ENCODE peak calls at places on chromosomes 7 and 10, in seven cellular contexts. W, L, G, O, Q, F and Y are unnamed samples.
A peak's percentile ranks its signal among the peaks of the same experiment; 100 is the strongest.

GRCh38 chr7:129784437-129784782 is 168.3 kb downstream of the UBE2H start:
- DNase-seq in G (no peak), F (no peak), W (no peak), O (no peak), Q (no peak), L (no peak), Y (no peak)

GRCh38 chr7:28192786-28193581 is 12.4 kb upstream of the JAZF1 start:
- DNase-seq in W (no peak), O (no peak), L (no peak), Q (no peak), F (no peak), G (peak; percentile 79), Y (no peak)

GRCh38 chr10:74293686-74294365 is 142.8 kb downstream of the ADK start:
- DNase-seq in L (no peak), F (no peak), Q (peak; percentile 10), G (peak; percentile 87), O (no peak), W (no peak), Y (no peak)

GRCh38 chr10:71392791-71393781 is 3.6 kb upstream of the CDH23 start:
- DNase-seq in G (no peak), L (peak; percentile 51), W (no peak), F (no peak), O (no peak), Q (no peak), Y (peak; percentile 25)

GRCh38 chr7:39595102-39595620 is 28.2 kb upstream of the RALA start:
- DNase-seq in O (no peak), W (no peak), G (peak; percentile 37), L (no peak), Q (no peak), F (no peak), Y (no peak)

GRCh38 chr10:60282771-60283353 is 106.8 kb downstream of the ANK3 start:
- DNase-seq in Q (peak; percentile 66), G (peak; percentile 91), W (peak; percentile 28), L (no peak), F (no peak), O (no peak), Y (no peak)

GRCh38 chr7:98251251-98251843 is 685 bp downstream of the TECPR1 start:
- DNase-seq in O (no peak), Q (no peak), W (no peak), F (peak; percentile 46), L (peak; percentile 81), G (peak; percentile 29), Y (no peak)

GRCh38 chr7:84422790-84423189 is 228.2 kb upstream of the SEMA3A start:
- DNase-seq in Q (no peak), W (no peak), L (no peak), F (no peak), G (peak; percentile 14), O (no peak), Y (no peak)

GRCh38 chr10:117322258-117322657 is 53.0 kb downstream of the PDZD8 start:
- DNase-seq in L (no peak), G (peak; percentile 32), Q (no peak), O (no peak), W (no peak), F (no peak), Y (no peak)

GRCh38 chr7:116679495-116679894 is 7.5 kb downstream of the MET start:
- DNase-seq in W (no peak), L (no peak), Q (no peak), G (peak; percentile 35), O (no peak), F (no peak), Y (no peak)

GRCh38 chr7:12764355-12765000 is 77.0 kb downstream of the ARL4A start:
- DNase-seq in F (no peak), L (no peak), Q (no peak), G (peak; percentile 59), O (no peak), W (no peak), Y (no peak)

GRCh38 chr10:27368706-27369105 is 128.1 kb upstream of the ACBD5 start:
- DNase-seq in F (no peak), O (no peak), L (no peak), Q (no peak), W (no peak), G (no peak), Y (no peak)

GRCh38 chr7:5677538-5678294 is 103.7 kb downstream of the RNF216 start:
- DNase-seq in F (peak; percentile 17), L (no peak), Q (no peak), G (peak; percentile 68), W (peak; percentile 55), O (no peak), Y (no peak)

GRCh38 chr7:36630112-36630650 is 94.1 kb downstream of the AOAH start:
- DNase-seq in G (peak; percentile 17), W (no peak), O (no peak), L (no peak), F (no peak), Q (no peak), Y (no peak)

GRCh38 chr7:31788445-31788844 is 101.4 kb downstream of the PPP1R17 start:
- DNase-seq in F (no peak), Q (no peak), W (no peak), O (no peak), L (no peak), G (peak; percentile 76), Y (no peak)

GRCh38 chr7:17781491-17782215 is 158.6 kb downstream of the SNX13 start:
- DNase-seq in O (no peak), Q (no peak), G (peak; percentile 98), F (no peak), W (no peak), L (no peak), Y (no peak)

GRCh38 chr7:23106491-23106800 is 861 bp downstream of the KLHL7 start:
- DNase-seq in G (peak; percentile 48), L (no peak), W (no peak), F (no peak), Q (no peak), O (no peak), Y (no peak)

GRCh38 chr7:116591202-116592040 is 66.6 kb downstream of the CAV1 start:
- DNase-seq in Q (peak; percentile 45), W (no peak), L (no peak), G (no peak), O (no peak), F (no peak), Y (no peak)

GRCh38 chr7:105055084-105055483 is 41.1 kb downstream of the KMT2E start:
- DNase-seq in G (no peak), L (no peak), W (no peak), F (no peak), O (no peak), Q (no peak), Y (no peak)
- H3K4me1 ChIP-seq in G (no peaks in the 10 kb centered on the region), L (peaks cover 28% of the 10 kb centered on the region), W (peaks cover 6% of the 10 kb centered on the region), F (peaks cover 41% of the 10 kb centered on the region), O (peaks cover 40% of the 10 kb centered on the region), Q (no peaks in the 10 kb centered on the region), Y (no peaks in the 10 kb centered on the region)

GRCh38 chr10:15314482-15315070 is 56.5 kb downstream of the FAM171A1 start:
- DNase-seq in O (no peak), L (no peak), Q (no peak), F (no peak), G (no peak), W (no peak), Y (no peak)
- H3K4me1 ChIP-seq in O (peaks cover 39% of the 10 kb centered on the region), L (peaks cover 19% of the 10 kb centered on the region), Q (no peaks in the 10 kb centered on the region), F (no peaks in the 10 kb centered on the region), G (no peaks in the 10 kb centered on the region), W (no peaks in the 10 kb centered on the region), Y (no peaks in the 10 kb centered on the region)

DNA sequence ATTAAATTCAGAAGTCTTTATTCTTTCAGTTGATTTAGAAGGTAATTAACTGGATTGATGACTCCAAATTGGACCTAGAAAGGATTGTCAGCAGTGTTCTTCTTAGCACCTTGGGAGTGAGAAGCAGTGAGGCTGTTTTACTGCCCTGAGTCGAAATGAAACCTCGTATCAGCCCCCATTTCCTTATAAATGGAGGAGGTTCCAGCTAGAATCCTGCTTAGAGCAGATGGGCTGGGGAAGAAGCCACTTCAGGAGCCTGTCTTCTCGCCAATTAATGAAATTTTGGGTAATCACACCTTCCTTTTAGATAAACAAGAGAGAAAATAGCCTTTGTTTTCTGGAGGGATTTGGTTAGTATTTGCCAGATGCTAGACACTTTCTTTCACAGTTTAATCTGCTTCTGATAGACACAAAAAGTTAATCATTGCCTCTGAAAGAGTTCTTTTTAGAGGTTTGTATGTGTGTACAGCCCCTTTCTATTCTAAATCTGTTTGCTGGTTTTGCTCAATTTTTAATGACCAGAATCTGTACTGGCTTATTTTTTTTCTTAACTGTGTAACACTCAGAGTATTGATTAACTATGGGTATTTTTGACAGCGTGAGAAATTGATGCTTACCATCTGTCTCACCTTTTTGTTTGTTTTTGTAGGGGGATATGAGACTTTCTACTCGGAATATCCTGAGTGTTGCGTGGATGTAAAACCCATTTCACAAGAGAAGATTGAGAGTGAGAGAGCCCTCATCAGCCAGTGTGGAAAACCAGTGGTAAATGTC is 4.6 kb downstream of the DUSP5 start:
- DNase-seq in L (no peak), F (no peak), W (no peak), G (no peak), O (no peak), Q (no peak), Y (no peak)
- H3K4me1 ChIP-seq in L (peaks cover 83% of the 10 kb centered on the region), F (peaks cover 51% of the 10 kb centered on the region), W (peaks cover 62% of the 10 kb centered on the region), G (peaks cover 34% of the 10 kb centered on the region), O (peaks cover 90% of the 10 kb centered on the region), Q (peaks cover 51% of the 10 kb centered on the region), Y (peaks cover 4% of the 10 kb centered on the region)

GRCh38 chr7:20402297-20403230 is 71.9 kb downstream of the ITGB8 start:
- DNase-seq in F (no peak), L (no peak), W (no peak), O (no peak), Q (no peak), G (peak; percentile 14), Y (no peak)
- H3K4me1 ChIP-seq in F (no peaks in the 10 kb centered on the region), L (peaks cover 8% of the 10 kb centered on the region), W (peaks cover 6% of the 10 kb centered on the region), O (peaks cover 41% of the 10 kb centered on the region), Q (no peaks in the 10 kb centered on the region), G (no peaks in the 10 kb centered on the region), Y (no peaks in the 10 kb centered on the region)

DNA sequence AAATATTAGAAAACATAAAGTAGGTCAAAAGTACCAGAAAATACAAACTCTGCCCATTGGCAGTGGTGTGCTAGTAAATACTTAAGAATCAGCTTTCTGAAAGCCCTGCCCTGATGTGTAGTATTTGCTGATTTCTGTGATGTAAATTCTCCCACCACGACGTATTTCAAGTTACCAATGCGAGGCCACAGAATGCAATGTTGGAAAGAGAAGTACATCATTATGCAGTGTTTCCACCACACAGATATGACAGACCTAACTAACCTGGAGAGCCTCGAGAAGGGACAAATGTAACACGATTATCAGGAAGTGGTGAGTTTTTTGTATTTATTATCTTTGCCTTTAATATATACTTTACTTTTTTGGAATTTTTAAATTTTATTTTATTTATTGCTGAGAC is 11.7 kb upstream of the MAP3K8 start:
- DNase-seq in F (no peak), G (no peak), O (no peak), Q (no peak), W (no peak), L (no peak), Y (no peak)
- H3K4me1 ChIP-seq in F (peaks cover 10% of the 10 kb centered on the region), G (peaks cover 6% of the 10 kb centered on the region), O (peaks cover 38% of the 10 kb centered on the region), Q (peaks cover 8% of the 10 kb centered on the region), W (peaks cover 51% of the 10 kb centered on the region), L (peaks cover 34% of the 10 kb centered on the region), Y (no peaks in the 10 kb centered on the region)